ENCODE peak calls at places on chromosomes 2 and 18, in five cellular contexts. One of them, this sample, is unnamed.

GRCh38 chr2:36296798-36297197 is 58.8 kb upstream of the CRIM1 start:
- DNase-seq in cardiac muscle cell: no peak
- DNase-seq in mesenchymal stem cell: no peak
- DNase-seq in adipocyte: no peak
- DNase-seq in GM23248: no peak
- DNase-seq in this sample: no peak

GRCh38 chr2:95500854-95501253 is 16.3 kb upstream of the TRIM43B start:
- DNase-seq in cardiac muscle cell: no peak
- DNase-seq in mesenchymal stem cell: no peak
- DNase-seq in adipocyte: no peak
- DNase-seq in GM23248: no peak
- DNase-seq in this sample: no peak

GRCh38 chr2:137302957-137303356 is 537.6 kb downstream of the THSD7B start:
- DNase-seq in cardiac muscle cell: no peak
- DNase-seq in mesenchymal stem cell: no peak
- DNase-seq in adipocyte: no peak
- DNase-seq in GM23248: no peak
- DNase-seq in this sample: no peak

GRCh38 chr2:190843874-190844699 is 36.5 kb upstream of the GLS start:
- DNase-seq in cardiac muscle cell: no peak
- DNase-seq in mesenchymal stem cell: peak
- DNase-seq in adipocyte: no peak
- DNase-seq in GM23248: peak
- DNase-seq in this sample: peak

GRCh38 chr2:111694690-111695089 is 189.3 kb downstream of the ANAPC1 start:
- DNase-seq in cardiac muscle cell: no peak
- DNase-seq in mesenchymal stem cell: no peak
- DNase-seq in adipocyte: no peak
- DNase-seq in GM23248: peak
- DNase-seq in this sample: peak

GRCh38 chr2:26241928-26242436 is 2.5 kb downstream of the HADHA start:
- DNase-seq in cardiac muscle cell: no peak
- DNase-seq in mesenchymal stem cell: no peak
- DNase-seq in adipocyte: no peak
- DNase-seq in GM23248: no peak
- DNase-seq in this sample: no peak

GRCh38 chr2:119004602-119005001 is 62.6 kb downstream of the MARCO start:
- DNase-seq in cardiac muscle cell: no peak
- DNase-seq in mesenchymal stem cell: no peak
- DNase-seq in adipocyte: no peak
- DNase-seq in GM23248: no peak
- DNase-seq in this sample: no peak

GRCh38 chr2:148814143-148814852 is 60.7 kb upstream of the KIF5C start:
- DNase-seq in cardiac muscle cell: no peak
- DNase-seq in mesenchymal stem cell: no peak
- DNase-seq in adipocyte: peak
- DNase-seq in GM23248: peak
- DNase-seq in this sample: peak

GRCh38 chr2:206832886-206833285 is 67.5 kb downstream of the FASTKD2 start:
- DNase-seq in cardiac muscle cell: no peak
- DNase-seq in mesenchymal stem cell: no peak
- DNase-seq in adipocyte: no peak
- DNase-seq in GM23248: no peak
- DNase-seq in this sample: peak

GRCh38 chr2:71963295-71963694 is 184.4 kb downstream of the CYP26B1 start:
- DNase-seq in cardiac muscle cell: no peak
- DNase-seq in mesenchymal stem cell: no peak
- DNase-seq in adipocyte: no peak
- DNase-seq in GM23248: peak
- DNase-seq in this sample: peak

GRCh38 chr2:187003038-187003543 is 154.1 kb upstream of the ZSWIM2 start:
- DNase-seq in cardiac muscle cell: no peak
- DNase-seq in mesenchymal stem cell: no peak
- DNase-seq in adipocyte: no peak
- DNase-seq in GM23248: no peak
- DNase-seq in this sample: no peak

GRCh38 chr2:235238537-235238936 is 255.3 kb upstream of the AGAP1 start:
- DNase-seq in cardiac muscle cell: no peak
- DNase-seq in mesenchymal stem cell: peak
- DNase-seq in adipocyte: peak
- DNase-seq in GM23248: peak
- DNase-seq in this sample: peak

GRCh38 chr18:54584065-54584464 is 7.0 kb upstream of the DYNAP start:
- DNase-seq in cardiac muscle cell: no peak
- DNase-seq in mesenchymal stem cell: no peak
- DNase-seq in adipocyte: no peak
- DNase-seq in GM23248: no peak
- DNase-seq in this sample: no peak

GRCh38 chr2:63163231-63163845 is 112.7 kb downstream of the OTX1 start:
- DNase-seq in cardiac muscle cell: no peak
- DNase-seq in mesenchymal stem cell: no peak
- DNase-seq in adipocyte: no peak
- DNase-seq in GM23248: no peak
- DNase-seq in this sample: no peak

GRCh38 chr2:122168799-122169198 is 413.3 kb downstream of the TSN start:
- DNase-seq in cardiac muscle cell: peak
- DNase-seq in mesenchymal stem cell: no peak
- DNase-seq in adipocyte: no peak
- DNase-seq in GM23248: peak
- DNase-seq in this sample: no peak

GRCh38 chr2:232621186-232621585 is 12.2 kb upstream of the EFHD1 start:
- DNase-seq in cardiac muscle cell: no peak
- DNase-seq in mesenchymal stem cell: no peak
- DNase-seq in adipocyte: no peak
- DNase-seq in GM23248: no peak
- DNase-seq in this sample: no peak

GRCh38 chr2:217843353-217843752 is 159.4 kb downstream of the TNS1 start:
- DNase-seq in cardiac muscle cell: peak
- DNase-seq in mesenchymal stem cell: peak
- DNase-seq in adipocyte: no peak
- DNase-seq in GM23248: no peak
- DNase-seq in this sample: no peak

GRCh38 chr2:128573116-128573515 is 254.4 kb upstream of the HS6ST1 start:
- DNase-seq in cardiac muscle cell: no peak
- DNase-seq in mesenchymal stem cell: no peak
- DNase-seq in adipocyte: no peak
- DNase-seq in GM23248: no peak
- DNase-seq in this sample: no peak

GRCh38 chr2:221571391-221572179 is 519 bp downstream of the EPHA4 start:
- DNase-seq in cardiac muscle cell: peak
- DNase-seq in mesenchymal stem cell: peak
- DNase-seq in adipocyte: peak
- DNase-seq in GM23248: peak
- DNase-seq in this sample: peak

GRCh38 chr2:169673921-169674320 is 20.3 kb downstream of the CFAP210 start:
- DNase-seq in cardiac muscle cell: no peak
- DNase-seq in mesenchymal stem cell: no peak
- DNase-seq in adipocyte: no peak
- DNase-seq in GM23248: no peak
- DNase-seq in this sample: no peak

GRCh38 chr2:238635637-238636036 is 208.9 kb downstream of the ASB1 start:
- DNase-seq in cardiac muscle cell: no peak
- DNase-seq in mesenchymal stem cell: peak
- DNase-seq in adipocyte: peak
- DNase-seq in GM23248: no peak
- DNase-seq in this sample: peak

GRCh38 chr18:12325726-12326245 is 17.7 kb downstream of the TUBB6 start:
- DNase-seq in cardiac muscle cell: no peak
- DNase-seq in mesenchymal stem cell: no peak
- DNase-seq in adipocyte: no peak
- DNase-seq in GM23248: no peak
- DNase-seq in this sample: no peak

GRCh38 chr18:29160123-29160522 is 983.2 kb upstream of the CDH2 start:
- DNase-seq in cardiac muscle cell: no peak
- DNase-seq in mesenchymal stem cell: no peak
- DNase-seq in adipocyte: no peak
- DNase-seq in GM23248: no peak
- DNase-seq in this sample: no peak

DNA sequence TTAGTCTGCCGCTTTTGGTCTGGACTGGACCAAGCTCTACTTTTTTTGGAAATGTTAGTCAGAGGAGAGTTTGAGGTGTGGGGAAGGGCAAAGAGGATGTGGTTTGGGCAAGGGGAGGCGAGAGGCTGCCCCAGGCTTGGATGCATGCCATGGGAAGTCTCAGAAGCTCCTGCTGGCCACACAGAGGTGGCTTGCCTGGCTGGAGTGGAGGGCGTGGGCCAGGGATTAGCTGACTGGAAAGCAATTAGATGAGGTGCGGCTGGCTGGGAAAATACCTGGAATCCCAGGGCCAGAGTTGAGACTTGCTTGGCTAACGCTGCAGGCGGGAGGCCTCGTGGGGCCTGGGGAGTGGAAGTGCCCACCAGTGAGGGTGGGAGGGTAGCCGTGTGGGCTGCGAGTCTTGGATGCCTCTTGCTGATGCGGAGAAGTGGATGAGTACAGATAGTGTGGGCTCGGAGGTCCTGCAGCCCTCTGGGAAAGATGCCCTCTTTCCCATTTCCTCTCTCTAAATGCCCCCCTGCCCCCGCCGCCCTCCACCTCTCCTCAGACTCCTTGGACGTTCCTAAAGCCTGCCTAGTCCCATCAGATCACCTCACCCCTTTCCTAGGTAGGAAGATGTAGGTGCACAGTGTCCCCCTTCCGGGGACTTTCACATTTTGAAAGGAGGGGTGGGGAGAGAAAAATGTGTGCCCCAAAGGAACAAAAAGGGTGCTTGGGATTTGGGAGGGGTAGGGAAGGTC is 117.6 kb downstream of the SMAD7 start:
- DNase-seq in cardiac muscle cell: no peak
- DNase-seq in mesenchymal stem cell: peak
- DNase-seq in adipocyte: peak
- DNase-seq in GM23248: peak
- DNase-seq in this sample: peak
- H3K4me3 ChIP-seq in cardiac muscle cell: no peak
- H3K4me3 ChIP-seq in mesenchymal stem cell: no peak
- H3K4me3 ChIP-seq in adipocyte: no peak
- H3K4me3 ChIP-seq in GM23248: peak
- H3K4me3 ChIP-seq in this sample: no peak

DNA sequence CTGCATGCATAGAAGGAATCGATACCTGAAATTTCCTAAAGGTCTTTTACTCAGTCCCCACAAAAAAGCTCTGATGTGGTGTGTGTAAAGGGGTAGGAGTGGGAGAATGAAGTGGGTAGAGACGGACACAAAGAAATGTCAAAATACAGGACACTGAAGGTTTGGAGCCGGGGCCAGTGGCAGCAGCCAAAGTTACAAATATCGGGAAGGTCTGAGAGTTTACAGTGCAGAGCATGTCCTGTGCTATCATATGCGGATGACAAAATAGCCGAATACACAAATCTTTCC is 89.9 kb upstream of the STON1 start:
- DNase-seq in cardiac muscle cell: no peak
- DNase-seq in mesenchymal stem cell: no peak
- DNase-seq in adipocyte: no peak
- DNase-seq in GM23248: no peak
- DNase-seq in this sample: no peak
- H3K4me3 ChIP-seq in cardiac muscle cell: peak
- H3K4me3 ChIP-seq in mesenchymal stem cell: peak
- H3K4me3 ChIP-seq in adipocyte: peak
- H3K4me3 ChIP-seq in GM23248: peak
- H3K4me3 ChIP-seq in this sample: peak

GRCh38 chr2:205722538-205722878 is 40.2 kb downstream of the NRP2 start:
- DNase-seq in cardiac muscle cell: no peak
- DNase-seq in mesenchymal stem cell: no peak
- DNase-seq in adipocyte: no peak
- DNase-seq in GM23248: no peak
- DNase-seq in this sample: no peak
- H3K4me3 ChIP-seq in cardiac muscle cell: no peak
- H3K4me3 ChIP-seq in mesenchymal stem cell: no peak
- H3K4me3 ChIP-seq in adipocyte: no peak
- H3K4me3 ChIP-seq in GM23248: no peak
- H3K4me3 ChIP-seq in this sample: no peak

GRCh38 chr2:231612199-231613053 is 19.8 kb downstream of the TEX44 start:
- DNase-seq in cardiac muscle cell: peak
- DNase-seq in mesenchymal stem cell: peak
- DNase-seq in adipocyte: peak
- DNase-seq in GM23248: peak
- DNase-seq in this sample: peak
- H3K4me3 ChIP-seq in cardiac muscle cell: no peak
- H3K4me3 ChIP-seq in mesenchymal stem cell: peak
- H3K4me3 ChIP-seq in adipocyte: no peak
- H3K4me3 ChIP-seq in GM23248: peak
- H3K4me3 ChIP-seq in this sample: no peak

This sample was measured in fibroblast of mammary gland.